ENCODE peak calls at places on chromosomes 3 and 15, in seven cellular contexts. M, Z, S, U, V, O and Q are unnamed samples.

GRCh38 chr3:71201939-71202338 is 381.6 kb downstream of the FOXP1 start:
- DNase-seq in O (peak), V (no peak), U (no peak), M (no peak), Z (peak), S (no peak), Q (peak)

GRCh38 chr15:59165726-59166125 is 40.9 kb upstream of the LDHAL6B start:
- DNase-seq in U (no peak), O (peak), V (peak), M (no peak), Z (peak), S (peak), Q (no peak)

GRCh38 chr3:174322789-174323188 is 536.3 kb upstream of the NAALADL2 start:
- DNase-seq in V (no peak), M (no peak), Z (no peak), S (no peak), O (no peak), U (no peak), Q (no peak)

GRCh38 chr3:99666201-99666600 is 27.8 kb downstream of the COL8A1 start:
- DNase-seq in O (no peak), U (no peak), Z (no peak), S (no peak), M (no peak), V (no peak), Q (no peak)

GRCh38 chr3:113985526-113985925 is 37.7 kb downstream of the ZDHHC23 start:
- DNase-seq in M (no peak), S (no peak), V (peak), O (no peak), U (no peak), Z (no peak), Q (no peak)

GRCh38 chr15:68432665-68433064 is 702 bp upstream of the ITGA11 start:
- DNase-seq in S (no peak), Z (no peak), U (peak), O (no peak), M (no peak), V (no peak), Q (no peak)

GRCh38 chr3:101026881-101027678 is 33.9 kb upstream of the ABI3BP start:
- DNase-seq in U (no peak), S (no peak), V (no peak), Z (no peak), M (no peak), O (no peak), Q (no peak)

GRCh38 chr15:77032052-77032646 is 37.2 kb downstream of the PSTPIP1 start:
- DNase-seq in U (peak), M (peak), V (no peak), S (no peak), O (peak), Z (no peak), Q (no peak)

GRCh38 chr3:157129782-157130137 is 30.2 kb downstream of the CCNL1 start:
- DNase-seq in S (no peak), V (no peak), O (no peak), M (peak), U (no peak), Z (no peak), Q (no peak)

GRCh38 chr15:81612631-81613030 is 238.6 kb upstream of the TMC3 start:
- DNase-seq in Z (no peak), M (no peak), S (no peak), V (no peak), U (no peak), O (no peak), Q (no peak)

GRCh38 chr3:176855213-176855612 is 342.1 kb downstream of the TBL1XR1 start:
- DNase-seq in U (no peak), V (no peak), O (no peak), Z (no peak), S (no peak), M (no peak), Q (no peak)

GRCh38 chr3:36520241-36521006 is 140.1 kb downstream of the STAC start:
- DNase-seq in O (no peak), V (no peak), U (no peak), M (no peak), Z (no peak), S (no peak), Q (no peak)

GRCh38 chr15:66567897-66568296 is 2.1 kb upstream of the LCTL start:
- DNase-seq in V (no peak), Z (no peak), O (no peak), U (no peak), M (no peak), S (no peak), Q (no peak)

GRCh38 chr3:41331023-41331422 is 131.7 kb downstream of the CTNNB1 start:
- DNase-seq in V (no peak), O (no peak), Z (no peak), M (no peak), U (no peak), S (no peak), Q (no peak)

GRCh38 chr3:50708620-50709019 is 33.9 kb downstream of the DOCK3 start:
- DNase-seq in S (peak), O (no peak), V (no peak), U (no peak), M (no peak), Z (no peak), Q (no peak)

GRCh38 chr3:161508852-161509477 is 12.4 kb downstream of the OTOL1 start:
- DNase-seq in Z (peak), S (peak), M (no peak), O (peak), V (peak), U (no peak), Q (no peak)

GRCh38 chr3:67462185-67462584 is 192.2 kb downstream of the SUCLG2 start:
- DNase-seq in M (no peak), S (no peak), O (no peak), U (no peak), Z (no peak), V (no peak), Q (no peak)